ENCODE peak calls at places on chromosomes 6 and 20, in nine cellular contexts. One of them, this sample, is unnamed.

GRCh38 chr6:52596371-52597028 is 19.6 kb upstream of the TRAM2 start:
- DNase-seq in left ventricle myocardium inferior: no peak
- DNase-seq in CD4-positive, alpha-beta T cell: no peak
- DNase-seq in transverse colon: no peak
- DNase-seq in effector memory CD4-positive, alpha-beta T cell: no peak
- DNase-seq in IMR-90: peak; percentile 84
- DNase-seq in A549: no peak
- DNase-seq in heart left ventricle: no peak
- DNase-seq in dorsolateral prefrontal cortex: no peak
- DNase-seq in this sample: no peak

GRCh38 chr6:163645560-163645959 is 231.0 kb downstream of the QKI start:
- DNase-seq in heart left ventricle: no peak
- DNase-seq in effector memory CD4-positive, alpha-beta T cell: no peak
- DNase-seq in A549: no peak
- DNase-seq in CD4-positive, alpha-beta T cell: no peak
- DNase-seq in transverse colon: no peak
- DNase-seq in IMR-90: no peak
- DNase-seq in left ventricle myocardium inferior: no peak
- DNase-seq in dorsolateral prefrontal cortex: no peak
- DNase-seq in this sample: no peak

GRCh38 chr6:15879372-15880261 is 216.8 kb upstream of the DTNBP1 start:
- DNase-seq in left ventricle myocardium inferior: peak; percentile 86
- DNase-seq in transverse colon: peak; percentile 66
- DNase-seq in heart left ventricle: peak; percentile 68
- DNase-seq in IMR-90: peak; percentile 13
- DNase-seq in A549: no peak
- DNase-seq in dorsolateral prefrontal cortex: no peak
- DNase-seq in CD4-positive, alpha-beta T cell: peak; percentile 34
- DNase-seq in effector memory CD4-positive, alpha-beta T cell: no peak
- DNase-seq in this sample: no peak

GRCh38 chr20:58511364-58511763 is 3.8 kb downstream of the APCDD1L start:
- DNase-seq in IMR-90: peak; percentile 83
- DNase-seq in A549: no peak
- DNase-seq in dorsolateral prefrontal cortex: no peak
- DNase-seq in transverse colon: no peak
- DNase-seq in CD4-positive, alpha-beta T cell: no peak
- DNase-seq in heart left ventricle: no peak
- DNase-seq in effector memory CD4-positive, alpha-beta T cell: no peak
- DNase-seq in left ventricle myocardium inferior: no peak
- DNase-seq in this sample: no peak

GRCh38 chr6:140344149-140344913 is 969.9 kb upstream of the CITED2 start:
- DNase-seq in heart left ventricle: no peak
- DNase-seq in transverse colon: no peak
- DNase-seq in dorsolateral prefrontal cortex: no peak
- DNase-seq in CD4-positive, alpha-beta T cell: no peak
- DNase-seq in left ventricle myocardium inferior: no peak
- DNase-seq in effector memory CD4-positive, alpha-beta T cell: no peak
- DNase-seq in IMR-90: peak; percentile 67
- DNase-seq in A549: no peak
- DNase-seq in this sample: no peak

GRCh38 chr6:47144306-47144705 is 102.2 kb upstream of the ADGRF1 start:
- DNase-seq in IMR-90: peak; percentile 56
- DNase-seq in dorsolateral prefrontal cortex: no peak
- DNase-seq in left ventricle myocardium inferior: no peak
- DNase-seq in heart left ventricle: no peak
- DNase-seq in A549: no peak
- DNase-seq in CD4-positive, alpha-beta T cell: no peak
- DNase-seq in effector memory CD4-positive, alpha-beta T cell: no peak
- DNase-seq in transverse colon: no peak
- DNase-seq in this sample: no peak

GRCh38 chr20:44231713-44232468 is 15.2 kb upstream of the GDAP1L1 start:
- DNase-seq in IMR-90: no peak
- DNase-seq in CD4-positive, alpha-beta T cell: no peak
- DNase-seq in effector memory CD4-positive, alpha-beta T cell: no peak
- DNase-seq in heart left ventricle: no peak
- DNase-seq in transverse colon: no peak
- DNase-seq in dorsolateral prefrontal cortex: no peak
- DNase-seq in left ventricle myocardium inferior: no peak
- DNase-seq in A549: no peak
- DNase-seq in this sample: no peak

GRCh38 chr6:147077251-147077650 is 127.0 kb upstream of the STXBP5 start:
- DNase-seq in heart left ventricle: no peak
- DNase-seq in dorsolateral prefrontal cortex: no peak
- DNase-seq in effector memory CD4-positive, alpha-beta T cell: no peak
- DNase-seq in transverse colon: no peak
- DNase-seq in IMR-90: no peak
- DNase-seq in left ventricle myocardium inferior: peak; percentile 22
- DNase-seq in CD4-positive, alpha-beta T cell: no peak
- DNase-seq in A549: no peak
- DNase-seq in this sample: peak; percentile 68

GRCh38 chr6:88380083-88380482 is 213.9 kb upstream of the CNR1 start:
- DNase-seq in IMR-90: peak; percentile 18
- DNase-seq in dorsolateral prefrontal cortex: no peak
- DNase-seq in heart left ventricle: peak; percentile 27
- DNase-seq in left ventricle myocardium inferior: peak; percentile 41
- DNase-seq in transverse colon: no peak
- DNase-seq in effector memory CD4-positive, alpha-beta T cell: no peak
- DNase-seq in CD4-positive, alpha-beta T cell: no peak
- DNase-seq in A549: peak; percentile 9
- DNase-seq in this sample: no peak

GRCh38 chr6:133817460-133818047 is 71.4 kb upstream of the TCF21 start:
- DNase-seq in CD4-positive, alpha-beta T cell: peak; percentile 16
- DNase-seq in IMR-90: no peak
- DNase-seq in dorsolateral prefrontal cortex: no peak
- DNase-seq in left ventricle myocardium inferior: no peak
- DNase-seq in A549: no peak
- DNase-seq in heart left ventricle: no peak
- DNase-seq in transverse colon: peak; percentile 16
- DNase-seq in effector memory CD4-positive, alpha-beta T cell: peak; percentile 9
- DNase-seq in this sample: no peak

GRCh38 chr6:142659661-142660060 is 285.3 kb downstream of the HIVEP2 start:
- DNase-seq in effector memory CD4-positive, alpha-beta T cell: no peak
- DNase-seq in dorsolateral prefrontal cortex: no peak
- DNase-seq in A549: no peak
- DNase-seq in CD4-positive, alpha-beta T cell: no peak
- DNase-seq in IMR-90: no peak
- DNase-seq in heart left ventricle: no peak
- DNase-seq in left ventricle myocardium inferior: no peak
- DNase-seq in transverse colon: no peak
- DNase-seq in this sample: no peak

GRCh38 chr20:23879811-23880374 is 345 bp upstream of the CST5 start:
- DNase-seq in IMR-90: no peak
- DNase-seq in CD4-positive, alpha-beta T cell: no peak
- DNase-seq in transverse colon: no peak
- DNase-seq in heart left ventricle: no peak
- DNase-seq in left ventricle myocardium inferior: no peak
- DNase-seq in effector memory CD4-positive, alpha-beta T cell: no peak
- DNase-seq in A549: no peak
- DNase-seq in dorsolateral prefrontal cortex: no peak
- DNase-seq in this sample: no peak

GRCh38 chr6:48894469-48894868 is 568.6 kb downstream of the MMUT start:
- DNase-seq in effector memory CD4-positive, alpha-beta T cell: no peak
- DNase-seq in left ventricle myocardium inferior: no peak
- DNase-seq in heart left ventricle: no peak
- DNase-seq in transverse colon: no peak
- DNase-seq in IMR-90: no peak
- DNase-seq in A549: no peak
- DNase-seq in dorsolateral prefrontal cortex: no peak
- DNase-seq in CD4-positive, alpha-beta T cell: no peak
- DNase-seq in this sample: no peak

GRCh38 chr6:51929934-51930574 is 157.4 kb downstream of the PKHD1 start:
- DNase-seq in CD4-positive, alpha-beta T cell: no peak
- DNase-seq in effector memory CD4-positive, alpha-beta T cell: no peak
- DNase-seq in heart left ventricle: no peak
- DNase-seq in left ventricle myocardium inferior: no peak
- DNase-seq in IMR-90: no peak
- DNase-seq in A549: no peak
- DNase-seq in transverse colon: no peak
- DNase-seq in dorsolateral prefrontal cortex: no peak
- DNase-seq in this sample: no peak

GRCh38 chr6:3162565-3163247 is 5.4 kb upstream of the TUBB2A start:
- DNase-seq in heart left ventricle: peak; percentile 67
- DNase-seq in left ventricle myocardium inferior: peak; percentile 70
- DNase-seq in IMR-90: peak; percentile 71
- DNase-seq in CD4-positive, alpha-beta T cell: peak; percentile 39
- DNase-seq in transverse colon: peak; percentile 82
- DNase-seq in dorsolateral prefrontal cortex: no peak
- DNase-seq in effector memory CD4-positive, alpha-beta T cell: peak; percentile 65
- DNase-seq in A549: peak; percentile 55
- DNase-seq in this sample: peak; percentile 40

GRCh38 chr6:7640607-7641577 is 50.9 kb downstream of the SNRNP48 start:
- DNase-seq in effector memory CD4-positive, alpha-beta T cell: no peak
- DNase-seq in A549: peak; percentile 25
- DNase-seq in dorsolateral prefrontal cortex: no peak
- DNase-seq in left ventricle myocardium inferior: no peak
- DNase-seq in heart left ventricle: no peak
- DNase-seq in transverse colon: no peak
- DNase-seq in IMR-90: peak; percentile 87
- DNase-seq in CD4-positive, alpha-beta T cell: no peak
- DNase-seq in this sample: no peak

GRCh38 chr20:16676895-16677294 is 52.9 kb upstream of the SNRPB2 start:
- DNase-seq in left ventricle myocardium inferior: no peak
- DNase-seq in IMR-90: no peak
- DNase-seq in heart left ventricle: no peak
- DNase-seq in A549: no peak
- DNase-seq in CD4-positive, alpha-beta T cell: no peak
- DNase-seq in dorsolateral prefrontal cortex: no peak
- DNase-seq in transverse colon: no peak
- DNase-seq in effector memory CD4-positive, alpha-beta T cell: no peak
- DNase-seq in this sample: no peak

GRCh38 chr20:45465492-45466266 is 3.9 kb upstream of the WFDC2 start:
- DNase-seq in effector memory CD4-positive, alpha-beta T cell: no peak
- DNase-seq in dorsolateral prefrontal cortex: no peak
- DNase-seq in left ventricle myocardium inferior: no peak
- DNase-seq in heart left ventricle: no peak
- DNase-seq in IMR-90: no peak
- DNase-seq in A549: no peak
- DNase-seq in CD4-positive, alpha-beta T cell: no peak
- DNase-seq in transverse colon: peak; percentile 27
- DNase-seq in this sample: no peak

DNA sequence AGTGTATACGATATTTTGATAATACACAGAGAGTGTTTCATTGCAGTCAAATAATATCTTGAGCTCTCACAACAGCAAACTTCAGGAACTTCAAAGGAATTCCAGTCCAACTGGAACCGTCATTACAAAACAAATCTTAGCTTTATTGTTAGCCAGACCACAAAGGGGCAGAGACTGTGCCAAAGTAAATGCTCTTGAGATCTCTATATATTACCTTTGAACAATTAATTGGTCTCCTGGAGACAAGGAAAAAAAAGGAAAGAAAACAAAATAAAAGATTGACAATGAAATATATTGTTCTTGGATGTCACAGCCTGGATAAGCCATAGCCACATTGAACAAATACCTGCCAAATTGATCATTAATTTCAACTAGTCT is 70.0 kb downstream of the FOXC1 start:
- DNase-seq in A549: no peak
- DNase-seq in transverse colon: no peak
- DNase-seq in left ventricle myocardium inferior: no peak
- DNase-seq in effector memory CD4-positive, alpha-beta T cell: no peak
- DNase-seq in heart left ventricle: no peak
- DNase-seq in CD4-positive, alpha-beta T cell: no peak
- DNase-seq in IMR-90: no peak
- DNase-seq in dorsolateral prefrontal cortex: no peak
- DNase-seq in this sample: no peak
- H3K27ac ChIP-seq in A549: no peak overlapping the region
- H3K27ac ChIP-seq in transverse colon: no peak overlapping the region
- H3K27ac ChIP-seq in left ventricle myocardium inferior: peak overlapping the region; percentile 48
- H3K27ac ChIP-seq in effector memory CD4-positive, alpha-beta T cell: no peak overlapping the region
- H3K27ac ChIP-seq in heart left ventricle: peak overlapping the region; percentile 26
- H3K27ac ChIP-seq in CD4-positive, alpha-beta T cell: no peak overlapping the region
- H3K27ac ChIP-seq in IMR-90: no peak overlapping the region
- H3K27ac ChIP-seq in dorsolateral prefrontal cortex: no peak overlapping the region
- H3K27ac ChIP-seq in this sample: no peak overlapping the region

GRCh38 chr6:89692256-89692655 is 53.7 kb upstream of the LYRM2 start:
- DNase-seq in left ventricle myocardium inferior: no peak
- DNase-seq in effector memory CD4-positive, alpha-beta T cell: no peak
- DNase-seq in IMR-90: no peak
- DNase-seq in transverse colon: no peak
- DNase-seq in dorsolateral prefrontal cortex: no peak
- DNase-seq in CD4-positive, alpha-beta T cell: no peak
- DNase-seq in heart left ventricle: no peak
- DNase-seq in A549: no peak
- DNase-seq in this sample: no peak
- H3K27ac ChIP-seq in left ventricle myocardium inferior: no peak overlapping the region
- H3K27ac ChIP-seq in effector memory CD4-positive, alpha-beta T cell: no peak overlapping the region
- H3K27ac ChIP-seq in IMR-90: no peak overlapping the region
- H3K27ac ChIP-seq in transverse colon: no peak overlapping the region
- H3K27ac ChIP-seq in dorsolateral prefrontal cortex: no peak overlapping the region
- H3K27ac ChIP-seq in CD4-positive, alpha-beta T cell: no peak overlapping the region
- H3K27ac ChIP-seq in heart left ventricle: no peak overlapping the region
- H3K27ac ChIP-seq in A549: no peak overlapping the region
- H3K27ac ChIP-seq in this sample: no peak overlapping the region

DNA sequence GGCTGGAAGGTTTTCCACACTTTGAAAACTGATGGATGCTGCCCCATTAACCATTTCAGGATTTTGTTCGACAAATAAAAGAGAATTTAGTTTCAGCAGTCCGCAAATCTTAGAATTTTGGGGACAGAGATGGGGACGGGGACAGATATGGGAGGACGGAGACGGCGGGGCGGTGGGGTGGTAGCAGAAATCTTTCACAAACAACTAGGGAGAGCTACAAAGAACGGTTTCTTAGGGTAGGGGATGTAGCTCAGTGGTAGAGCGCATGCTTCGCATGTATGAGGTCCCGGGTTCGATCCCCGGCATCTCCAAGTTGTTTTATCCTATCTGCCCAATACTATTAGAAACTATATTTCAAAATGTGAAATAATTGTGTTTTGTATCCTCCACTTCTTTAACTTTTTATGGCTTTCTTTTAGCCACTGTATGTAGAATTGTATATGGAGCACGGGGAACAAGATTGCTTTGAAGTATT is 15.1 kb downstream of the HMGN4 start:
- DNase-seq in effector memory CD4-positive, alpha-beta T cell: peak; percentile 56
- DNase-seq in A549: no peak
- DNase-seq in heart left ventricle: peak; percentile 75
- DNase-seq in transverse colon: peak; percentile 79
- DNase-seq in left ventricle myocardium inferior: peak; percentile 56
- DNase-seq in IMR-90: peak; percentile 75
- DNase-seq in CD4-positive, alpha-beta T cell: peak; percentile 69
- DNase-seq in dorsolateral prefrontal cortex: peak; percentile 65
- DNase-seq in this sample: peak; percentile 77
- H3K27ac ChIP-seq in effector memory CD4-positive, alpha-beta T cell: peak overlapping the region; percentile 43
- H3K27ac ChIP-seq in A549: peak overlapping the region; percentile 79
- H3K27ac ChIP-seq in heart left ventricle: peak overlapping the region; percentile 83
- H3K27ac ChIP-seq in transverse colon: peak overlapping the region; percentile 72
- H3K27ac ChIP-seq in left ventricle myocardium inferior: peak overlapping the region; percentile 86
- H3K27ac ChIP-seq in IMR-90: no peak overlapping the region
- H3K27ac ChIP-seq in CD4-positive, alpha-beta T cell: no peak overlapping the region
- H3K27ac ChIP-seq in dorsolateral prefrontal cortex: peak overlapping the region; percentile 83
- H3K27ac ChIP-seq in this sample: peak overlapping the region; percentile 93

GRCh38 chr20:64189986-64190385 is 25.7 kb downstream of the MYT1 start:
- DNase-seq in transverse colon: no peak
- DNase-seq in A549: no peak
- DNase-seq in left ventricle myocardium inferior: no peak
- DNase-seq in dorsolateral prefrontal cortex: no peak
- DNase-seq in IMR-90: no peak
- DNase-seq in effector memory CD4-positive, alpha-beta T cell: no peak
- DNase-seq in CD4-positive, alpha-beta T cell: no peak
- DNase-seq in heart left ventricle: no peak
- DNase-seq in this sample: no peak
- H3K27ac ChIP-seq in transverse colon: no peak overlapping the region
- H3K27ac ChIP-seq in A549: no peak overlapping the region
- H3K27ac ChIP-seq in left ventricle myocardium inferior: no peak overlapping the region
- H3K27ac ChIP-seq in dorsolateral prefrontal cortex: no peak overlapping the region
- H3K27ac ChIP-seq in IMR-90: no peak overlapping the region
- H3K27ac ChIP-seq in effector memory CD4-positive, alpha-beta T cell: no peak overlapping the region
- H3K27ac ChIP-seq in CD4-positive, alpha-beta T cell: no peak overlapping the region
- H3K27ac ChIP-seq in heart left ventricle: no peak overlapping the region
- H3K27ac ChIP-seq in this sample: no peak overlapping the region

This sample was measured in caudate nucleus.